ENCODE peak calls at places on chromosome 10, in four cellular contexts. S is GM20000, Q is AG09309, Y is OCI-LY7. B is an unnamed sample.
A peak's percentile ranks its signal among the peaks of the same experiment; 100 is the strongest.

GRCh38 chr10:75043256-75044121 is 68.0 kb upstream of the SAMD8 start:
- DNase-seq in Q (no peak), S (peak; percentile 49), Y (peak; percentile 66), B (no peak)

GRCh38 chr10:122462533-122463465 is 1.4 kb downstream of the HTRA1 start:
- DNase-seq in Y (no peak), S (no peak), Q (no peak), B (no peak)

GRCh38 chr10:108779501-108779900 is 1143.8 kb downstream of the XPNPEP1 start:
- DNase-seq in Q (no peak), Y (no peak), S (no peak), B (no peak)

GRCh38 chr10:113620486-113620885 is 43.4 kb downstream of the NRAP start:
- DNase-seq in Y (no peak), S (no peak), Q (no peak), B (no peak)

GRCh38 chr10:61760943-61761824 is 98.5 kb downstream of the CABCOCO1 start:
- DNase-seq in S (no peak), Q (peak; percentile 64), Y (no peak), B (peak; percentile 87)

GRCh38 chr10:121615862-121616261 is 17.6 kb upstream of the FGFR2 start:
- DNase-seq in Y (no peak), S (no peak), Q (no peak), B (no peak)

GRCh38 chr10:4691301-4691700 is 134.7 kb upstream of the AKR1E2 start:
- DNase-seq in Y (no peak), Q (no peak), S (no peak), B (no peak)

GRCh38 chr10:1120761-1121160 is 64.6 kb downstream of the WDR37 start:
- DNase-seq in Q (no peak), S (no peak), Y (no peak), B (no peak)

GRCh38 chr10:114938818-114939193 is 811 bp downstream of the TRUB1 start:
- DNase-seq in S (no peak), Q (no peak), Y (no peak), B (no peak)

GRCh38 chr10:3606309-3606708 is 178.7 kb downstream of the KLF6 start:
- DNase-seq in Q (no peak), Y (no peak), S (no peak), B (no peak)

GRCh38 chr10:81179805-81180452 is 642.2 kb downstream of the SH2D4B start:
- DNase-seq in Y (peak; percentile 20), S (peak; percentile 23), Q (no peak), B (no peak)

GRCh38 chr10:28677889-28678686 is 767 bp downstream of the BAMBI start:
- DNase-seq in S (no peak), Q (no peak), Y (peak; percentile 50), B (no peak)

GRCh38 chr10:3169271-3169670 is 3.3 kb downstream of the PITRM1 start:
- DNase-seq in S (no peak), Q (no peak), Y (no peak), B (no peak)

GRCh38 chr10:114500643-114501042 is 96.3 kb upstream of the AFAP1L2 start:
- DNase-seq in Q (no peak), Y (no peak), S (no peak), B (no peak)

GRCh38 chr10:26468691-26469090 is 30.6 kb downstream of the APBB1IP start:
- DNase-seq in Q (no peak), Y (peak; percentile 47), S (no peak), B (no peak)

GRCh38 chr10:84789050-84789449 is 460.7 kb downstream of the CCSER2 start:
- DNase-seq in S (no peak), Y (no peak), Q (no peak), B (no peak)

GRCh38 chr10:79484476-79484875 is 27.9 kb upstream of the EIF5AL1 start:
- DNase-seq in S (no peak), Y (no peak), Q (no peak), B (no peak)
- TF ChIP-seq CTCF in S (no peak), Y (no peak), Q (no peak), B (no peak)

GRCh38 chr10:35781643-35782035 is 139.5 kb upstream of the FZD8 start:
- DNase-seq in Y (peak; percentile 25), S (no peak), Q (no peak), B (no peak)
- TF ChIP-seq CTCF in Y (peak; percentile 73), S (no peak), Q (no peak), B (peak; percentile 50)

GRCh38 chr10:17644485-17644964 is 574 bp downstream of the STAM start:
- DNase-seq in Q (no peak), S (no peak), Y (no peak), B (no peak)

GRCh38 chr10:17645591-17646345 is 1.8 kb downstream of the STAM start:
- DNase-seq in S (no peak), Q (no peak), Y (peak; percentile 7), B (no peak)

GRCh38 chr10:17643339-17643754 is 604 bp upstream of the STAM start:
- DNase-seq in Q (peak; percentile 24), Y (no peak), S (no peak), B (peak; percentile 68)

GRCh38 chr10:17647316-17647715 is 3.4 kb downstream of the STAM start:
- DNase-seq in S (no peak), Q (no peak), Y (no peak), B (no peak)

DNA sequence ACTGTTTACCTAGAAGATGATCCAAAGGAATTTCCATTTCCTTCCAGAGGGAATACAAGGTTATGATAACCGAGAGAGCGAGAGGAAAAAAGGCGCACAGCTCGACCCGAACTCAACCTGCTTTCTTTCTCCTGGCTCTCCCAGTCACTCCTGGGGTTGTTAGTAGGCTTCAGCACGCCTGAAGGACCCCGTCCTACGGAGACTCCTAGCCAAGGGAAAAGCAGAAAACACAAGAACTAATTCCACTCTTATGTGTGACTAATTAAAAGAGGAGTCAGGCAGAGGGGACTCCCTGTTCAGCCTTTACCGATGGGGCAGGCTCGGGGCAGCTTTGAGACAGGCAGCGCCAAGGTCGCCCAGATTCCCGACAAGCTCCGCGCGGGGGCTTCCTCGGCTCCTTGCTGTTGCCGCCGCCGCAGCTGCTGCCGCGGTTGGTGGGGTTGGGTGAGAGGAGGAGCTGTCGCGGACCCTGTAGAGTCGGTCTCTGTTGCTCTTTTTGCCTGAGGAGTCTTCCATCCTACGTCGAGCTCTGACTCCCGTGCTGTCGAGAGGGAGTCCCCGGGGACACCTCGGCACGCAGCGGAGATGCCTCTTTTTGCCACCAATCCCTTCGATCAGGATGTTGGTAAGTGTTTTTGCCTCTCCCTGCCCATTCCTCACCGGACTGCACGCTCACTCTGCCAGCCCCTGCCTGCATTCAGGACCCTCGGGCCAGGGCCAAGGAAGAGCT is at the start of gene STAM:
- DNase-seq in S (peak; percentile 86), Q (peak; percentile 62), Y (peak; percentile 94), B (peak; percentile 66)
- TF ChIP-seq CTCF in S (no peak), Q (no peak), Y (no peak), B (no peak)

DNA sequence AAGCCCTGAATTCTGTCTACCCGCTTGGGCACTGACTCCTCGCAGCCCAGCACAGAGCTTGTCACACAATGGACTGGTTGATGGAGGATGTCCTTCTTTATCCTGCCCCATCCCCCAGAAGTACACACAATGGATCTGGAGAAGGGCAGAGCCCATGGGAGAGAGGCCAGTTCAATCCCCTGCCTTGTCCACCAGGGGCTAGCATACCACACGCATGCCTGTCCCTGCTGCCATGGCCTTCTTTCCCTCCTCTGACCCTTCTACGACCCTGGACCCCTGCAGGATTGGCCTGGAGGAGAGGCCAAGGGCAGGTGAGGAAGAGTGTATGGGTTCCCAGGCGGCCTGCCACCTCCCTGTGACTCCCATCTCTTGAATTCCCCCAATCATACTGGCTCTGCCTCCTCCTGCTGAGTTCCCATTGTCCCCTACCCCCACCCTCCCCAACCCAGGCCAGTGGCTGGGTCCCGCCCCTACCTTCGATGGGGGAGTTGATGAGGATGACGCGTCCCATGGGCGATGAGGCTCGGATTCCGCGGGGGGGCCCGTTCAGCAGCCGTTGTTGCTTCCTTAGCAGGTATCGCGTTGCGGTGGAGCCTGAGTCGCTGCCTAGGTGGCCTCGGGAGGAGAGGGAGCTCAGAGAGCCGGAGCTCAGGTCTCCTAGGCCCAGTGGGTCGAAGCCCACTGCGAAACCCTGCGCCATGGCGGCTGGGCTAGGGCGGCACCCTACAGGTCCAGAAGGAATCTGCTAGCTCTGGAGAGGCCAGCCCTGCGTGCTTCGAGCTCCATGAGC is 1.2 kb downstream of the PDZD7 start:
- DNase-seq in S (no peak), Y (no peak), Q (no peak), B (no peak)
- TF ChIP-seq CTCF in S (no peak), Y (no peak), Q (no peak), B (peak; percentile 37)

DNA sequence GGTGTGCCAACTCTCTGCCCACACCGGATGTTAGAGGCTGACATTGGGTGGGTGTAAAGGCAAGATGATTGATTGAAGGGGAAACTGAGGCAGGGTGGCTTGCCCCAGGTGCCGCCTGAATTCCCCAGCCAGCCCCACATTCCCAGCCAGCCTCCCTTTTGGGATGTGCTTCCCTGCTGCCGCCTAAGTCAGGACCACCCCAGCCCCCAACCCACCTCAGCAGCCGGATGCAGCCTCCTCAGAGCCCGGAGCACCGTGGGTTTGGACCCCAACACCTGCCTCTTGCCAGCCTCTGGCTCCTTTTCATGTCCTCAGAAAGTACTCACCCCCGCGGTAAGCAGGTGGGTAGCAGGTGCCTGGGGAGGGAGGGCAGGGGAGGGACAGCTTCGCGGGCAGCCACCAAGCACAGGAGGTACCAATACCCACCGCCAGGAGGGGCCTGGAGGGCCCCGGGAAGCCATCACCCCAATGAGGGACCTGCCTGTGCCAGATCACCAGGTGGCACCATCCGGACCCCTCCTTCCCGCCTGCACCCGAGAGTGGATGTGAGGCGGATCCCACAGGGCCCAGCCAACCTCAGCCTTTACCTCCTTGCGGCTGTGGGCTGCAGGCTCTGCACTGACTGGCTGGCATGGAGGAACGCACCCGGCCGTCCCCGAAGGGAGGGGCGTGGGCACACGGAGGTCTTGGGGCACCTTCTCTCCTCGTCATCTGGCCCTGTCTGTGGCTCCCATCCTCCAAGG is 60.5 kb downstream of the PWWP2B start:
- DNase-seq in S (no peak), Q (no peak), Y (peak; percentile 54), B (no peak)
- TF ChIP-seq CTCF in S (no peak), Q (no peak), Y (peak; percentile 50), B (peak; percentile 5)

B was measured in retinal pigment epithelial cell.